ENCODE peak calls at places on chromosomes 11 and 22, in ten cellular contexts. J, U, W, V, S, Q, I, Y, F and B are unnamed samples.

GRCh38 chr11:2804189-2804588 is 81.4 kb downstream of the CDKN1C start:
- DNase-seq in J (peak; percentile 37), U (no peak), W (peak; percentile 3), V (no peak), S (no peak), Q (no peak), I (no peak), Y (no peak), F (no peak), B (no peak)

GRCh38 chr11:46948378-46949131 is 12.0 kb downstream of the CSTPP1 start:
- DNase-seq in J (no peak), U (no peak), W (no peak), V (peak; percentile 54), S (no peak), Q (peak; percentile 60), I (no peak), Y (peak; percentile 93), F (no peak), B (no peak)

GRCh38 chr11:122706689-122707088 is 51.2 kb downstream of the UBASH3B start:
- DNase-seq in J (no peak), U (no peak), W (no peak), V (no peak), S (no peak), Q (no peak), I (no peak), Y (peak; percentile 88), F (no peak), B (no peak)

GRCh38 chr22:36104988-36105387 is 55.6 kb downstream of the APOL3 start:
- DNase-seq in J (no peak), U (no peak), W (no peak), V (no peak), S (no peak), Q (no peak), I (no peak), Y (peak; percentile 33), F (no peak), B (no peak)

GRCh38 chr22:42673898-42674390 is 24.8 kb upstream of the CYB5R3 start:
- DNase-seq in J (no peak), U (no peak), W (no peak), V (no peak), S (no peak), Q (peak; percentile 68), I (no peak), Y (peak; percentile 33), F (no peak), B (no peak)

GRCh38 chr11:67120456-67120855 is 1.4 kb downstream of the KDM2A start:
- DNase-seq in J (no peak), U (no peak), W (no peak), V (no peak), S (no peak), Q (no peak), I (no peak), Y (no peak), F (no peak), B (no peak)

GRCh38 chr11:17979770-17980371 is 33.0 kb downstream of the SERGEF start:
- DNase-seq in J (no peak), U (peak; percentile 57), W (no peak), V (no peak), S (peak; percentile 42), Q (peak; percentile 22), I (peak; percentile 56), Y (no peak), F (peak; percentile 55), B (peak; percentile 39)

GRCh38 chr11:13429836-13430235 is 33.2 kb downstream of the BTBD10 start:
- DNase-seq in J (no peak), U (no peak), W (no peak), V (peak; percentile 75), S (no peak), Q (no peak), I (no peak), Y (peak; percentile 27), F (no peak), B (no peak)

GRCh38 chr11:119828011-119828410 is 99.0 kb upstream of the NECTIN1 start:
- DNase-seq in J (no peak), U (no peak), W (no peak), V (no peak), S (no peak), Q (no peak), I (no peak), Y (no peak), F (no peak), B (no peak)

GRCh38 chr11:135074397-135074998 is 662.5 kb upstream of the B3GAT1 start:
- DNase-seq in J (no peak), U (no peak), W (no peak), V (no peak), S (no peak), Q (peak; percentile 2), I (no peak), Y (peak; percentile 1), F (no peak), B (no peak)

GRCh38 chr11:14435717-14436116 is 63.9 kb downstream of the COPB1 start:
- DNase-seq in J (no peak), U (no peak), W (no peak), V (no peak), S (no peak), Q (no peak), I (no peak), Y (no peak), F (no peak), B (no peak)

GRCh38 chr22:48803993-48804810 is 1023.5 kb downstream of the BRD1 start:
- DNase-seq in J (no peak), U (no peak), W (no peak), V (no peak), S (no peak), Q (no peak), I (no peak), Y (no peak), F (no peak), B (no peak)

DNA sequence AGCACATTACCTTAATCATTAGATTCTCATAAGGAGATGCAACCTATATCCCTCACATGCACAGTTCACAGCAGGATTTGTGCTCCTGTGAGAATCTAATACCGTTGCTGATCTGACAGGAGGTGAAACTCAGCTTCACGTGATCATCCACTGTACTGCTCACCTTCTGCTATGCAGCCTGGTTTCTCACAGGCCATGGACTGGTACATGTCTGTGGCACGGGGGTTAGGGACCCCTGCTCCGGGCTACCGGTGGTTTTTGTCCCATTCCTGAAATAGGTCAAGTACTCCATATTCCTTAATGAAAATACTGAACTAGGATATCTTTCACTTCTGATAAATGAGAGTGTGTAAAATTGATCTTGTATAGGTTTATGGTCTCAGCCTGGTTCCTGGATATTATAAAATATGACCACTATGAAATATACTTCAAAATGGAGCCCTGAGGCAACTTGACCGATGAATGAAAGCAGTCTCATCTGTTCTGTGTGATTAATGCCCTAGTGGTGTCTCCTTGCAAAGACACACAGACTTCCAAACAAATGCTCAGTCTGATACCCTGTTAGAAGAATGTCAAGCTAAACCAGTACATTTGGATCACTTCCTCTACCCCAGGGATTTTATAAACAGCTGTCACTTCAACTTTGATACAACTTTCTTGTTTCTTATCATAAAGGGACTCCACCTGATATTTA is 492.9 kb upstream of the ANO3 start:
- DNase-seq in J (no peak), U (no peak), W (no peak), V (no peak), S (no peak), Q (no peak), I (no peak), Y (no peak), F (no peak), B (no peak)
- TF ChIP-seq CTCF in J (peak; percentile 57), U (no peak), W (no peak), V (no peak), S (no peak), Q (no peak), I (no peak), Y (no peak), F (peak; percentile 23), B (no peak)

GRCh38 chr11:77188323-77188911 is 60.4 kb downstream of the MYO7A start:
- DNase-seq in J (peak; percentile 85), U (peak; percentile 94), W (peak; percentile 87), V (peak; percentile 32), S (peak; percentile 79), Q (peak; percentile 86), I (peak; percentile 92), Y (peak; percentile 59), F (peak; percentile 68), B (peak; percentile 89)

GRCh38 chr11:77190331-77191075 is 62.5 kb downstream of the MYO7A start:
- DNase-seq in J (no peak), U (no peak), W (no peak), V (no peak), S (no peak), Q (no peak), I (no peak), Y (no peak), F (no peak), B (no peak)

GRCh38 chr11:77187776-77188175 is 59.7 kb downstream of the MYO7A start:
- DNase-seq in J (no peak), U (no peak), W (no peak), V (no peak), S (no peak), Q (no peak), I (no peak), Y (no peak), F (no peak), B (no peak)

GRCh38 chr11:77189588-77190210 is 61.7 kb downstream of the MYO7A start:
- DNase-seq in J (no peak), U (no peak), W (no peak), V (no peak), S (no peak), Q (no peak), I (no peak), Y (no peak), F (no peak), B (no peak)

GRCh38 chr11:77188912-77189491 is 61.0 kb downstream of the MYO7A start:
- DNase-seq in J (no peak), U (no peak), W (no peak), V (no peak), S (no peak), Q (no peak), I (no peak), Y (no peak), F (no peak), B (no peak)
- TF ChIP-seq CTCF in J (no peak), U (no peak), W (no peak), V (no peak), S (no peak), Q (no peak), I (no peak), Y (no peak), F (no peak), B (no peak)

GRCh38 chr11:115886111-115886733 is 382.0 kb upstream of the CADM1 start:
- DNase-seq in J (no peak), U (no peak), W (no peak), V (no peak), S (no peak), Q (no peak), I (no peak), Y (no peak), F (no peak), B (no peak)
- TF ChIP-seq CTCF in J (no peak), U (no peak), W (no peak), V (no peak), S (no peak), Q (no peak), I (no peak), Y (no peak), F (no peak), B (no peak)

DNA sequence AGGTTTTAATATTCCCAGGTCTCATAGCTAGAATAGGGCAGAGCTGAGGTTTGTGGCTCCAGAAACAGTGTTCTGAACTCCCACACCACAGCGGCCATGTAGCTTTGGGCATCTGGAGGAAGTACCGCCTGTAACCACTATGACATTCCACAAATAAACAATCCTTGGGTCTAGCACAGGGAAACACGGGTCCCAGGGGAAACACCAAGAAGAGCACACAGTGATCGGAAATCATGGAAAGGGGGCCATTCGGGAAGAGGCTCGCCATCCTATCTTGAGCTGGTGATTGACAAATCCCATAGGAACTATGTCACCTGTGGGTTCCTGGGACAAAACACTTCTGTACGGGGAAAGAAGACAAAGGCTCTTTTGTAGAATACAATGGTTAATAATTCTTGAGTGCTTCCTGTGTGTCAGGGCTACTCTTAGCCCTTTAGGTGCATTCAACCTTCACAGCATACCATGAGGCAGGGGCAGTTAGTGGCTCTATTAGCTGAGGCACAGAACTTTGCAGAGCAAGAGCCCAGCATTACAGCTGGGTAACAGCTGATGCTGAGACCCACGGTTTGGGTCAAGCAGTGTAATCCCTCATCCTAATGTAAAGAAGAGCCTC is 514.2 kb downstream of the NTM start:
- DNase-seq in J (no peak), U (no peak), W (no peak), V (peak; percentile 68), S (no peak), Q (no peak), I (no peak), Y (no peak), F (no peak), B (no peak)
- TF ChIP-seq CTCF in J (no peak), U (no peak), W (no peak), V (no peak), S (no peak), Q (no peak), I (no peak), Y (no peak), F (no peak), B (no peak)